ENCODE peak calls at places on chromosomes 2 and 18, in nine cellular contexts. Y is left cardiac atrium; D is NCI-H1694 treated with DMSO at 0.1 percent for 48 hours; A is right atrium auricular region; P is NCI-H2171 treated with DMSO at 0.1 percent for 48 hours; T is stimulated activated CD4-positive, alpha-beta T cell treated with anti-CD3 and anti-CD28 coated beads, Interleukin-1b, Interleukin-23, amount 100 ng/mL, for 24 hours; K is smooth muscle cell of the brain vasculature; J is activated naive CD4-positive, alpha-beta T cell; G is NCI-H1417. L is an unnamed sample.

GRCh38 chr2:129253461-129253812 is 726.0 kb upstream of the RAB6C start:
- DNase-seq in Y (peak; percentile 27), D (peak; percentile 65), A (no peak), P (peak; percentile 59), T (no peak), K (no peak), J (no peak), G (peak; percentile 33), L (no peak)

GRCh38 chr18:46393230-46393629 is 263.8 kb downstream of the LOXHD1 start:
- DNase-seq in Y (no peak), D (no peak), A (no peak), P (no peak), T (no peak), K (no peak), J (no peak), G (no peak), L (no peak)

GRCh38 chr2:108971661-108972566 is 17.1 kb downstream of the EDAR start:
- DNase-seq in Y (no peak), D (no peak), A (no peak), P (no peak), T (no peak), K (no peak), J (no peak), G (no peak), L (peak; percentile 4)

GRCh38 chr18:3297025-3297984 is 35.4 kb downstream of the MYL12B start:
- DNase-seq in Y (peak; percentile 88), D (peak; percentile 78), A (peak; percentile 78), P (peak; percentile 96), T (peak; percentile 80), K (peak; percentile 57), J (peak; percentile 77), G (no peak), L (peak; percentile 20)

GRCh38 chr2:86042256-86043168 is 63.2 kb downstream of the POLR1A start:
- DNase-seq in Y (peak; percentile 3), D (no peak), A (no peak), P (no peak), T (no peak), K (no peak), J (no peak), G (no peak), L (no peak)

GRCh38 chr2:150182564-150183249 is 304.8 kb downstream of the RND3 start:
- DNase-seq in Y (no peak), D (no peak), A (no peak), P (no peak), T (no peak), K (no peak), J (no peak), G (peak; percentile 7), L (no peak)

GRCh38 chr18:6994053-6994452 is 123.5 kb downstream of the LAMA1 start:
- DNase-seq in Y (no peak), D (no peak), A (no peak), P (no peak), T (no peak), K (no peak), J (no peak), G (no peak), L (peak; percentile 1)

GRCh38 chr18:76948345-76948744 is 126.0 kb downstream of the ZNF236 start:
- DNase-seq in Y (no peak), D (no peak), A (no peak), P (no peak), T (no peak), K (no peak), J (no peak), G (no peak), L (no peak)

GRCh38 chr2:217958206-217958888 is 44.4 kb downstream of the TNS1 start:
- DNase-seq in Y (peak; percentile 9), D (no peak), A (no peak), P (no peak), T (no peak), K (no peak), J (no peak), G (no peak), L (no peak)

GRCh38 chr18:44458777-44459176 is 221.9 kb upstream of the SETBP1 start:
- DNase-seq in Y (no peak), D (no peak), A (no peak), P (no peak), T (no peak), K (no peak), J (no peak), G (no peak), L (peak; percentile 60)

GRCh38 chr18:20971886-20972267 is 139.7 kb downstream of the ROCK1 start:
- DNase-seq in Y (no peak), D (peak; percentile 1), A (no peak), P (peak; percentile 24), T (no peak), K (peak; percentile 13), J (no peak), G (peak; percentile 45), L (no peak)

GRCh38 chr18:8754995-8755955 is 49.9 kb downstream of the MTCL1 start:
- DNase-seq in Y (no peak), D (no peak), A (no peak), P (no peak), T (no peak), K (no peak), J (no peak), G (no peak), L (no peak)

GRCh38 chr2:240717181-240717641 is 25.5 kb downstream of the AQP12A start:
- DNase-seq in Y (no peak), D (no peak), A (no peak), P (no peak), T (no peak), K (no peak), J (no peak), G (no peak), L (no peak)

GRCh38 chr18:3985030-3985429 is 470.1 kb downstream of the DLGAP1 start:
- DNase-seq in Y (no peak), D (no peak), A (no peak), P (no peak), T (no peak), K (no peak), J (no peak), G (peak; percentile 9), L (no peak)